ENCODE peak calls at places on chromosomes 13 and 19, in five cellular contexts. One of them, this sample, is unnamed.

GRCh38 chr19:49141352-49141751 is 13.8 kb downstream of the HRC start:
- DNase-seq in GM04504: no peak
- DNase-seq in GM18507: no peak
- DNase-seq in GM13976: no peak
- DNase-seq in right atrium auricular region: no peak
- DNase-seq in this sample: no peak

GRCh38 chr13:24172071-24172470 is 11.6 kb downstream of the SPATA13 start:
- DNase-seq in GM04504: no peak
- DNase-seq in GM18507: no peak
- DNase-seq in GM13976: no peak
- DNase-seq in right atrium auricular region: no peak
- DNase-seq in this sample: no peak

GRCh38 chr13:69912576-69913074 is 195.0 kb upstream of the ATXN8OS start:
- DNase-seq in GM04504: no peak
- DNase-seq in GM18507: no peak
- DNase-seq in GM13976: no peak
- DNase-seq in right atrium auricular region: no peak
- DNase-seq in this sample: no peak

GRCh38 chr13:27593267-27593666 is 27.1 kb downstream of the LNX2 start:
- DNase-seq in GM04504: no peak
- DNase-seq in GM18507: no peak
- DNase-seq in GM13976: no peak
- DNase-seq in right atrium auricular region: no peak
- DNase-seq in this sample: no peak

GRCh38 chr13:29589967-29590366 is 5.5 kb downstream of the SLC7A1 start:
- DNase-seq in GM04504: no peak
- DNase-seq in GM18507: no peak
- DNase-seq in GM13976: no peak
- DNase-seq in right atrium auricular region: no peak
- DNase-seq in this sample: no peak

GRCh38 chr13:31223640-31224039 is 23.9 kb downstream of the B3GLCT start:
- DNase-seq in GM04504: no peak
- DNase-seq in GM18507: no peak
- DNase-seq in GM13976: no peak
- DNase-seq in right atrium auricular region: no peak
- DNase-seq in this sample: no peak

GRCh38 chr19:41144403-41144802 is 30.2 kb downstream of the CYP2F1 start:
- DNase-seq in GM04504: peak
- DNase-seq in GM18507: peak
- DNase-seq in GM13976: peak
- DNase-seq in right atrium auricular region: peak
- DNase-seq in this sample: no peak

GRCh38 chr19:2491130-2491801 is 15.3 kb downstream of the GADD45B start:
- DNase-seq in GM04504: peak
- DNase-seq in GM18507: no peak
- DNase-seq in GM13976: no peak
- DNase-seq in right atrium auricular region: no peak
- DNase-seq in this sample: peak

GRCh38 chr13:35566340-35566739 is 89.9 kb upstream of the MAB21L1 start:
- DNase-seq in GM04504: no peak
- DNase-seq in GM18507: no peak
- DNase-seq in GM13976: no peak
- DNase-seq in right atrium auricular region: no peak
- DNase-seq in this sample: no peak

GRCh38 chr13:101449971-101450748 is 2.3 kb upstream of the ITGBL1 start:
- DNase-seq in GM04504: peak
- DNase-seq in GM18507: no peak
- DNase-seq in GM13976: no peak
- DNase-seq in right atrium auricular region: no peak
- DNase-seq in this sample: no peak

GRCh38 chr13:40076765-40077362 is 421.4 kb downstream of the COG6 start:
- DNase-seq in GM04504: no peak
- DNase-seq in GM18507: no peak
- DNase-seq in GM13976: no peak
- DNase-seq in right atrium auricular region: no peak
- DNase-seq in this sample: no peak

GRCh38 chr13:106570354-106570822 is 2.5 kb upstream of the ARGLU1 start:
- DNase-seq in GM04504: no peak
- DNase-seq in GM18507: no peak
- DNase-seq in GM13976: no peak
- DNase-seq in right atrium auricular region: peak
- DNase-seq in this sample: no peak

GRCh38 chr19:43476606-43477005 is 11.2 kb upstream of the LYPD3 start:
- DNase-seq in GM04504: peak
- DNase-seq in GM18507: no peak
- DNase-seq in GM13976: no peak
- DNase-seq in right atrium auricular region: no peak
- DNase-seq in this sample: no peak

GRCh38 chr13:102556806-102557205 is 40.0 kb upstream of the TPP2 start:
- DNase-seq in GM04504: no peak
- DNase-seq in GM18507: no peak
- DNase-seq in GM13976: no peak
- DNase-seq in right atrium auricular region: no peak
- DNase-seq in this sample: no peak

GRCh38 chr19:4372630-4373367 is 27.5 kb downstream of the SH3GL1 start:
- DNase-seq in GM04504: no peak
- DNase-seq in GM18507: no peak
- DNase-seq in GM13976: no peak
- DNase-seq in right atrium auricular region: no peak
- DNase-seq in this sample: no peak

GRCh38 chr19:370641-371330 is 26.2 kb upstream of the MIER2 start:
- DNase-seq in GM04504: no peak
- DNase-seq in GM18507: no peak
- DNase-seq in GM13976: no peak
- DNase-seq in right atrium auricular region: no peak
- DNase-seq in this sample: no peak

GRCh38 chr19:409515-410242 is 732 bp upstream of the C2CD4C start:
- DNase-seq in GM04504: no peak
- DNase-seq in GM18507: no peak
- DNase-seq in GM13976: no peak
- DNase-seq in right atrium auricular region: no peak
- DNase-seq in this sample: no peak

GRCh38 chr13:59643239-59643865 is 520.4 kb downstream of the DIAPH3 start:
- DNase-seq in GM04504: no peak
- DNase-seq in GM18507: no peak
- DNase-seq in GM13976: no peak
- DNase-seq in right atrium auricular region: no peak
- DNase-seq in this sample: no peak

GRCh38 chr19:7010722-7011593 is 10.3 kb downstream of the MBD3L2B start:
- DNase-seq in GM04504: no peak
- DNase-seq in GM18507: no peak
- DNase-seq in GM13976: peak
- DNase-seq in right atrium auricular region: peak
- DNase-seq in this sample: no peak

GRCh38 chr19:40605201-40605971 is 4.2 kb downstream of the LTBP4 start:
- DNase-seq in GM04504: no peak
- DNase-seq in GM18507: peak
- DNase-seq in GM13976: peak
- DNase-seq in right atrium auricular region: no peak
- DNase-seq in this sample: peak

GRCh38 chr19:16210168-16210567 is 12.5 kb downstream of the AP1M1 start:
- DNase-seq in GM04504: no peak
- DNase-seq in GM18507: no peak
- DNase-seq in GM13976: no peak
- DNase-seq in right atrium auricular region: no peak
- DNase-seq in this sample: no peak

GRCh38 chr13:113123226-113124150 is 889 bp downstream of the F10 start:
- DNase-seq in GM04504: no peak
- DNase-seq in GM18507: no peak
- DNase-seq in GM13976: no peak
- DNase-seq in right atrium auricular region: no peak
- DNase-seq in this sample: no peak

GRCh38 chr13:95195146-95195545 is 106.1 kb downstream of the ABCC4 start:
- DNase-seq in GM04504: no peak
- DNase-seq in GM18507: no peak
- DNase-seq in GM13976: no peak
- DNase-seq in right atrium auricular region: no peak
- DNase-seq in this sample: no peak

GRCh38 chr19:34332027-34332786 is 32.8 kb upstream of the GPI start:
- DNase-seq in GM04504: no peak
- DNase-seq in GM18507: no peak
- DNase-seq in GM13976: no peak
- DNase-seq in right atrium auricular region: no peak
- DNase-seq in this sample: no peak

GRCh38 chr13:85864963-85865530 is 65.8 kb upstream of the SLITRK6 start:
- DNase-seq in GM04504: no peak
- DNase-seq in GM18507: no peak
- DNase-seq in GM13976: no peak
- DNase-seq in right atrium auricular region: no peak
- DNase-seq in this sample: no peak